ENCODE peak calls at places on chromosomes 13 and 19, in eight cellular contexts. U, V, J, Y, G, C, I and O are unnamed samples.

GRCh38 chr19:5864013-5864720 is 6.2 kb downstream of the FUT5 start:
- DNase-seq in G (no peak), J (no peak), C (no peak), V (no peak), I (no peak), U (no peak), Y (no peak), O (no peak)

GRCh38 chr13:33251131-33251629 is 34.4 kb downstream of the STARD13 start:
- DNase-seq in U (no peak), G (no peak), J (peak; percentile 86), C (peak; percentile 92), Y (no peak), V (peak; percentile 99), I (no peak), O (peak; percentile 97)

GRCh38 chr19:10747271-10747670 is 29.4 kb downstream of the DNM2 start:
- DNase-seq in J (no peak), V (no peak), U (no peak), G (no peak), C (no peak), Y (no peak), I (no peak), O (no peak)

GRCh38 chr13:111534646-111535461 is 214.4 kb downstream of the TEX29 start:
- DNase-seq in G (no peak), V (no peak), C (no peak), I (no peak), U (no peak), Y (no peak), J (no peak), O (no peak)

GRCh38 chr13:44068169-44068568 is 188.5 kb downstream of the LACC1 start:
- DNase-seq in U (no peak), J (peak; percentile 56), I (no peak), C (peak; percentile 61), G (no peak), Y (no peak), V (peak; percentile 61), O (peak; percentile 43)

GRCh38 chr13:37944476-37945442 is 75.2 kb upstream of the TRPC4 start:
- DNase-seq in Y (no peak), C (no peak), G (no peak), J (peak; percentile 38), I (no peak), U (no peak), V (no peak), O (no peak)

GRCh38 chr19:40592170-40592569 is 9.0 kb upstream of the LTBP4 start:
- DNase-seq in U (no peak), C (peak; percentile 75), I (peak; percentile 42), J (peak; percentile 69), G (peak; percentile 83), Y (no peak), V (peak; percentile 60), O (peak; percentile 83)

GRCh38 chr13:31982540-31982939 is 49.0 kb upstream of the FRY start:
- DNase-seq in I (peak; percentile 85), J (peak; percentile 94), V (peak; percentile 94), C (peak; percentile 93), Y (no peak), U (peak; percentile 83), G (no peak), O (peak; percentile 95)